ENCODE peak calls at places on chromosomes 16 and 17, in seven cellular contexts. R is lower lobe of right lung, H is IMR-90, E is fibroblast of lung, B is tibial nerve, Y is thoracic aorta, A is heart right ventricle. M is an unnamed sample.

GRCh38 chr17:41360291-41360995 is 9.2 kb downstream of the KRT33B start:
- DNase-seq in R (no peak), H (peak), E (no peak), B (no peak), Y (no peak), A (no peak), M (no peak)

GRCh38 chr17:74671031-74671771 is 41.5 kb downstream of the CD300LF start:
- DNase-seq in R (peak), H (peak), E (peak), B (peak), Y (no peak), A (peak), M (peak)

GRCh38 chr16:70659953-70660671 is 13.8 kb downstream of the IL34 start:
- DNase-seq in R (no peak), H (no peak), E (no peak), B (no peak), Y (no peak), A (no peak), M (no peak)

GRCh38 chr16:17369441-17369951 is 101.3 kb downstream of the XYLT1 start:
- DNase-seq in R (peak), H (no peak), E (no peak), B (no peak), Y (no peak), A (peak), M (peak)

GRCh38 chr16:50538411-50539052 is 9.7 kb upstream of the NKD1 start:
- DNase-seq in R (no peak), H (no peak), E (no peak), B (no peak), Y (no peak), A (no peak), M (no peak)

GRCh38 chr16:67481561-67482259 is 753 bp upstream of the ATP6V0D1 start:
- DNase-seq in R (peak), H (peak), E (peak), B (no peak), Y (no peak), A (peak), M (peak)

GRCh38 chr17:78818932-78819331 is 21.7 kb downstream of the USP36 start:
- DNase-seq in R (no peak), H (no peak), E (no peak), B (no peak), Y (no peak), A (no peak), M (no peak)

GRCh38 chr17:81337449-81337848 is 42.3 kb upstream of the SLC38A10 start:
- DNase-seq in R (peak), H (no peak), E (no peak), B (no peak), Y (no peak), A (no peak), M (no peak)

GRCh38 chr17:66939461-66940114 is 24.9 kb upstream of the CACNG4 start:
- DNase-seq in R (no peak), H (no peak), E (no peak), B (no peak), Y (no peak), A (no peak), M (no peak)

GRCh38 chr17:1078062-1078711 is 81.3 kb downstream of the TIMM22 start:
- DNase-seq in R (peak), H (no peak), E (no peak), B (no peak), Y (no peak), A (no peak), M (no peak)

GRCh38 chr16:57802635-57803412 is 533 bp upstream of the KIFC3 start:
- DNase-seq in R (peak), H (peak), E (peak), B (no peak), Y (no peak), A (peak), M (no peak)

GRCh38 chr17:48048321-48049140 is at the start of gene NFE2L1:
- DNase-seq in R (peak), H (peak), E (peak), B (peak), Y (peak), A (peak), M (peak)

GRCh38 chr17:18257747-18258355 is 687 bp downstream of the FLII start:
- DNase-seq in R (peak), H (peak), E (peak), B (peak), Y (peak), A (peak), M (peak)

GRCh38 chr16:74480150-74481029 is 59.1 kb upstream of the CLEC18B start:
- DNase-seq in R (no peak), H (no peak), E (peak), B (peak), Y (no peak), A (no peak), M (no peak)

GRCh38 chr17:81473019-81473418 is 39.6 kb downstream of the ACTG1 start:
- DNase-seq in R (no peak), H (no peak), E (no peak), B (no peak), Y (no peak), A (no peak), M (no peak)

GRCh38 chr17:77622627-77623026 is 335.9 kb upstream of the TNRC6C start:
- DNase-seq in R (no peak), H (no peak), E (no peak), B (no peak), Y (no peak), A (no peak), M (no peak)

GRCh38 chr16:86668136-86668535 is 89.8 kb downstream of the FOXL1 start:
- DNase-seq in R (no peak), H (peak), E (peak), B (no peak), Y (no peak), A (no peak), M (no peak)

GRCh38 chr17:7122386-7122785 is 7.8 kb upstream of the ASGR2 start:
- DNase-seq in R (no peak), H (peak), E (peak), B (no peak), Y (no peak), A (no peak), M (peak)

GRCh38 chr16:85522842-85523601 is 90.1 kb upstream of the GSE1 start:
- DNase-seq in R (no peak), H (peak), E (peak), B (no peak), Y (no peak), A (peak), M (no peak)

GRCh38 chr16:48818257-48818656 is 208.3 kb upstream of the N4BP1 start:
- DNase-seq in R (no peak), H (no peak), E (no peak), B (no peak), Y (no peak), A (no peak), M (no peak)

GRCh38 chr16:24221219-24221618 is 34.9 kb upstream of the CACNG3 start:
- DNase-seq in R (no peak), H (no peak), E (no peak), B (no peak), Y (no peak), A (no peak), M (no peak)
- TF ChIP-seq CTCF in R (no peak), H (no peak), E (no peak), B (no peak), Y (no peak), A (no peak), M (no peak)

GRCh38 chr17:57603541-57603940 is 141.6 kb downstream of the CCDC182 start:
- DNase-seq in R (no peak), H (no peak), E (no peak), B (no peak), Y (no peak), A (no peak), M (peak)
- H3K4me3 ChIP-seq in R (no peak), H (no peak), E (no peak), B (no peak), Y (no peak), A (no peak), M (no peak)

GRCh38 chr17:82961366-82962162 is 117.8 kb upstream of the METRNL start:
- DNase-seq in R (no peak), H (no peak), E (no peak), B (no peak), Y (no peak), A (no peak), M (no peak)

GRCh38 chr17:82965371-82965770 is 114.0 kb upstream of the METRNL start:
- DNase-seq in R (no peak), H (no peak), E (no peak), B (no peak), Y (no peak), A (no peak), M (no peak)

GRCh38 chr17:82964851-82965341 is 114.5 kb upstream of the METRNL start:
- DNase-seq in R (no peak), H (no peak), E (no peak), B (no peak), Y (no peak), A (no peak), M (no peak)

GRCh38 chr17:82962163-82962720 is 117.2 kb upstream of the METRNL start:
- DNase-seq in R (no peak), H (peak), E (peak), B (no peak), Y (no peak), A (no peak), M (no peak)

GRCh38 chr17:82963104-82963950 is 116.1 kb upstream of the METRNL start:
- DNase-seq in R (peak), H (peak), E (peak), B (peak), Y (peak), A (peak), M (peak)
- TF ChIP-seq CTCF in R (peak), H (peak), E (peak), B (peak), Y (peak), A (peak), M (peak)

GRCh38 chr16:15854061-15854460 is 2.8 kb downstream of the MYH11 start:
- DNase-seq in R (no peak), H (no peak), E (no peak), B (no peak), Y (no peak), A (no peak), M (no peak)

GRCh38 chr16:15856901-15857778 is at the start of gene MYH11:
- DNase-seq in R (no peak), H (no peak), E (no peak), B (no peak), Y (no peak), A (peak), M (no peak)

GRCh38 chr16:15854906-15855703 is 1.7 kb downstream of the MYH11 start:
- DNase-seq in R (no peak), H (no peak), E (no peak), B (no peak), Y (no peak), A (no peak), M (no peak)

GRCh38 chr16:15856217-15856616 is 611 bp downstream of the MYH11 start:
- DNase-seq in R (no peak), H (no peak), E (no peak), B (no peak), Y (no peak), A (no peak), M (no peak)

GRCh38 chr16:15855704-15856003 is 1.2 kb downstream of the MYH11 start:
- DNase-seq in R (no peak), H (no peak), E (no peak), B (no peak), Y (no peak), A (no peak), M (peak)
- H3K4me3 ChIP-seq in R (peak), H (no peak), E (no peak), B (no peak), Y (peak), A (peak), M (no peak)

GRCh38 chr17:57998234-57998746 is 8.8 kb downstream of the SRSF1 start:
- DNase-seq in R (no peak), H (no peak), E (no peak), B (no peak), Y (no peak), A (no peak), M (no peak)

GRCh38 chr17:57993471-57994365 is 5.7 kb upstream of the VEZF1 start:
- DNase-seq in R (no peak), H (no peak), E (no peak), B (no peak), Y (no peak), A (no peak), M (peak)

GRCh38 chr17:57997085-57997809 is 9.2 kb upstream of the VEZF1 start:
- DNase-seq in R (no peak), H (no peak), E (no peak), B (no peak), Y (no peak), A (no peak), M (no peak)

GRCh38 chr17:57994436-57994835 is 6.4 kb upstream of the VEZF1 start:
- DNase-seq in R (no peak), H (no peak), E (no peak), B (no peak), Y (no peak), A (no peak), M (no peak)

GRCh38 chr17:57995076-57995956 is 7.3 kb upstream of the VEZF1 start:
- DNase-seq in R (no peak), H (peak), E (peak), B (no peak), Y (peak), A (peak), M (peak)
- TF ChIP-seq CTCF in R (peak), H (peak), E (peak), B (peak), Y (peak), A (peak), M (peak)

GRCh38 chr17:15652960-15653359 is 31.2 kb downstream of the TRIM16 start:
- DNase-seq in R (no peak), H (no peak), E (no peak), B (no peak), Y (no peak), A (no peak), M (no peak)

GRCh38 chr17:15651001-15651582 is 31.6 kb upstream of the FBXW10B start:
- DNase-seq in R (no peak), H (no peak), E (no peak), B (no peak), Y (no peak), A (no peak), M (no peak)

GRCh38 chr17:15651583-15652110 is 32.1 kb upstream of the FBXW10B start:
- DNase-seq in R (peak), H (peak), E (peak), B (peak), Y (peak), A (peak), M (peak)

GRCh38 chr17:15648384-15648783 is 28.9 kb upstream of the FBXW10B start:
- DNase-seq in R (no peak), H (no peak), E (no peak), B (no peak), Y (no peak), A (no peak), M (no peak)

GRCh38 chr17:15649861-15650391 is 30.4 kb upstream of the FBXW10B start:
- DNase-seq in R (no peak), H (peak), E (peak), B (peak), Y (no peak), A (no peak), M (no peak)
- H3K4me3 ChIP-seq in R (peak), H (peak), E (peak), B (peak), Y (peak), A (peak), M (no peak)

GRCh38 chr16:19481769-19482168 is 40.1 kb downstream of the GDE1 start:
- DNase-seq in R (no peak), H (no peak), E (no peak), B (no peak), Y (no peak), A (no peak), M (no peak)

GRCh38 chr16:19488213-19488640 is 33.7 kb downstream of the GDE1 start:
- DNase-seq in R (no peak), H (no peak), E (no peak), B (no peak), Y (no peak), A (no peak), M (no peak)

GRCh38 chr16:19481291-19481690 is 40.6 kb downstream of the GDE1 start:
- DNase-seq in R (no peak), H (no peak), E (no peak), B (no peak), Y (no peak), A (no peak), M (no peak)

GRCh38 chr16:19490619-19491018 is 31.3 kb downstream of the GDE1 start:
- DNase-seq in R (no peak), H (no peak), E (no peak), B (no peak), Y (no peak), A (no peak), M (no peak)

GRCh38 chr16:19486744-19487325 is 35.1 kb downstream of the GDE1 start:
- DNase-seq in R (no peak), H (no peak), E (no peak), B (no peak), Y (no peak), A (no peak), M (no peak)
- TF ChIP-seq CTCF in R (no peak), H (no peak), E (no peak), B (no peak), Y (no peak), A (no peak), M (no peak)

GRCh38 chr17:58631523-58632323 is 60.1 kb downstream of the TEX14 start:
- DNase-seq in R (peak), H (peak), E (peak), B (peak), Y (peak), A (peak), M (peak)

GRCh38 chr17:58626905-58627304 is 64.9 kb downstream of the TEX14 start:
- DNase-seq in R (no peak), H (no peak), E (no peak), B (no peak), Y (no peak), A (no peak), M (no peak)

GRCh38 chr17:58632324-58633314 is 59.2 kb downstream of the TEX14 start:
- DNase-seq in R (no peak), H (no peak), E (no peak), B (no peak), Y (no peak), A (no peak), M (no peak)

DNA sequence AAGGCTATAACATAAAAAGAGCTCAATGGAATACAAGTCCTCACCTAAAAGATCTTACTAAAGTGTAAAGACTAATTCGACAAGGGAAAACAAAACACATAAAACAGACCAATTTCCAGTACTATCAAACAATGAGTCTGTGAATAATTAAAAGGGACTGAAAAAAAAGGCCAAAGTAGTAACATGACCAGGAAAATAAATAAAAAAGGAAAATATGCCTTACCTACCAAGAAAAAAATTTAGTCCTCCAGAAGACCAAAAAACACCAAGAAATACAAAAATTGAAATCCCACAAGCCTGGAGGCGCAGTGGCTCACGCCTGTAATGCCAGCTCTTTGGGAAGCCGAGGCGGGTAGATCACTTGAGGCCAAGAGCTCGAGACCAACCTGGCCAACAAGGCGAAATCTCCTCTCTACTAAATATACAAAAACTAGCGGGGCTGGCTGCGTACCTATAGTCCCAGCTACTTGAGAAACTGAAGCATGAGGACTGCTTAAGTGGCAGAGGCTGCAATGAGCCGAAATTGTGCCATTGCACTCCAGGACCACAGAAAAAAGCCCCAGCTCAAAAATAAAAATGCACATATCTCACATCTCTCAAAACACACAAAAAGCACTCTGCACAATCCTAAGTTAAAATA is 60.8 kb downstream of the TEX14 start:
- DNase-seq in R (peak), H (no peak), E (no peak), B (no peak), Y (no peak), A (no peak), M (peak)
- H3K4me3 ChIP-seq in R (peak), H (no peak), E (peak), B (peak), Y (peak), A (peak), M (no peak)

M was measured in GM12865.